ENCODE peak calls at places on chromosomes 12 and 14, in four cellular contexts. F, Q, O and U are unnamed samples.
A peak's percentile ranks its signal among the peaks of the same experiment; 100 is the strongest.

GRCh38 chr12:42143401-42144173 is 1.1 kb downstream of the GXYLT1 start:
- DNase-seq in F (no peak), Q (peak; percentile 47), O (no peak), U (no peak)

GRCh38 chr12:13691598-13691997 is 289.8 kb downstream of the GRIN2B start:
- DNase-seq in F (no peak), Q (no peak), O (no peak), U (no peak)

GRCh38 chr14:64671591-64671990 is 32.6 kb upstream of the PLEKHG3 start:
- DNase-seq in F (no peak), Q (peak; percentile 65), O (no peak), U (no peak)

GRCh38 chr12:116551952-116552749 is 7.0 kb upstream of the MAP1LC3B2 start:
- DNase-seq in F (no peak), Q (peak; percentile 84), O (no peak), U (no peak)

GRCh38 chr12:16076553-16076952 is 165.4 kb downstream of the DERA start:
- DNase-seq in F (no peak), Q (peak; percentile 10), O (no peak), U (no peak)

GRCh38 chr12:89980236-89980635 is 271.6 kb upstream of the ATP2B1 start:
- DNase-seq in F (no peak), Q (peak; percentile 59), O (no peak), U (no peak)

GRCh38 chr12:57377103-57377840 is 53.6 kb downstream of the R3HDM2 start:
- DNase-seq in F (no peak), Q (no peak), O (no peak), U (no peak)

GRCh38 chr12:27331299-27331926 is 1.2 kb upstream of the BMAL2 start:
- DNase-seq in F (peak; percentile 25), Q (peak; percentile 98), O (no peak), U (no peak)

GRCh38 chr12:32217354-32218310 is 111.0 kb downstream of the BICD1 start:
- DNase-seq in F (no peak), Q (peak; percentile 91), O (no peak), U (no peak)

GRCh38 chr14:63039800-63040380 is 5.4 kb downstream of the KCNH5 start:
- DNase-seq in F (no peak), Q (peak; percentile 70), O (no peak), U (no peak)